ENCODE peak calls at places on chromosome 13, in seven cellular contexts. H is upper lobe of right lung, U is fibroblast of lung, X is body of pancreas, D is thoracic aorta, Q is H9, G is gastrocnemius medialis. T is an unnamed sample. For H3K9me3, the result is how much of the 10 kb centered on the place peaks cover.

GRCh38 chr13:93758575-93758974 is 532.0 kb downstream of the GPC6 start:
- DNase-seq in H (no peak), U (peak), X (no peak), D (no peak), Q (no peak), G (no peak), T (no peak)

GRCh38 chr13:30796132-30796832 is 60.9 kb downstream of the ALOX5AP start:
- DNase-seq in H (no peak), U (peak), X (no peak), D (no peak), Q (no peak), G (no peak), T (peak)

GRCh38 chr13:74761794-74762193 is 627.6 kb upstream of the KLF12 start:
- DNase-seq in H (no peak), U (peak), X (no peak), D (no peak), Q (no peak), G (no peak), T (no peak)

GRCh38 chr13:112877066-112877465 is 91.9 kb upstream of the MCF2L start:
- DNase-seq in H (no peak), U (no peak), X (no peak), D (no peak), Q (no peak), G (no peak), T (no peak)

GRCh38 chr13:90455861-90456260 is 891.6 kb upstream of the MIR17HG start:
- DNase-seq in H (no peak), U (peak), X (no peak), D (no peak), Q (no peak), G (no peak), T (no peak)

GRCh38 chr13:30698023-30698422 is 37.3 kb upstream of the ALOX5AP start:
- DNase-seq in H (no peak), U (peak), X (no peak), D (no peak), Q (no peak), G (no peak), T (no peak)

GRCh38 chr13:113952151-113952982 is 21.5 kb downstream of the C13orf46 start:
- DNase-seq in H (no peak), U (no peak), X (no peak), D (no peak), Q (no peak), G (no peak), T (no peak)

GRCh38 chr13:32824671-32825070 is 191.6 kb upstream of the KL start:
- DNase-seq in H (no peak), U (peak), X (no peak), D (no peak), Q (peak), G (no peak), T (no peak)

GRCh38 chr13:55567721-55568625 is 1572.7 kb upstream of the PRR20A start:
- DNase-seq in H (no peak), U (no peak), X (no peak), D (no peak), Q (no peak), G (no peak), T (no peak)
- H3K9me3 ChIP-seq in H (under half), U (under half), X (under half), D (under half), Q (under half), G (under half), T (under half)

GRCh38 chr13:19053561-19053960 is 128.1 kb downstream of the TUBA3C start:
- DNase-seq in H (no peak), U (no peak), X (no peak), D (no peak), Q (no peak), G (no peak), T (no peak)

GRCh38 chr13:19056355-19056880 is 125.2 kb downstream of the TUBA3C start:
- DNase-seq in H (no peak), U (no peak), X (no peak), D (no peak), Q (no peak), G (no peak), T (no peak)

GRCh38 chr13:19056984-19057490 is 124.6 kb downstream of the TUBA3C start:
- DNase-seq in H (no peak), U (no peak), X (no peak), D (no peak), Q (no peak), G (no peak), T (no peak)

GRCh38 chr13:19057588-19058340 is 123.9 kb downstream of the TUBA3C start:
- DNase-seq in H (no peak), U (no peak), X (no peak), D (no peak), Q (no peak), G (no peak), T (no peak)

DNA sequence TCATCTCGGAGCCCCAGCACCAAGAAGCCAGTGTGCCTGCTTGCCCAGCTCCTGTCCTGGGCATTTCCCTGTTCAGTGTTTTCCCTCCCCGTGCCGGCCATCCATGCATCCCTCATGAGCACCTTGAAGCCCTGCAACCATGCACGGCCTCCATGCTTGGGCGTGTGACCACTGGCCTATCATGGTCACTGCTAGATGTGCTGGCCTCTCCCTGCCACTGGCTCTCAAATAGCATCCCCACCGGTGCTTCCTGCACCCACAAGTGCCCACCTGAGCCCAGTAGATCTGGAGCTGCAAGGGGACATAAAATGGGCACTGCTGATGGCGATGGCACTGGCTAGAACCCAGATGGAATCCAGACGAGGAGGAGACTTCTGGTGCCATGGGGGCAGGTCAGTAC is 126.0 kb downstream of the TUBA3C start:
- DNase-seq in H (no peak), U (no peak), X (no peak), D (no peak), Q (no peak), G (no peak), T (no peak)
- H3K9me3 ChIP-seq in H (under half), U (under half), X (under half), D (under half), Q (half or more), G (under half), T (under half)

GRCh38 chr13:36294061-36294460 is 3.6 kb downstream of the CCDC169 start:
- DNase-seq in H (no peak), U (no peak), X (no peak), D (no peak), Q (no peak), G (no peak), T (no peak)

GRCh38 chr13:36293497-36293896 is 4.1 kb downstream of the CCDC169 start:
- DNase-seq in H (no peak), U (no peak), X (no peak), D (no peak), Q (no peak), G (no peak), T (no peak)

GRCh38 chr13:36282818-36283432 is 14.7 kb downstream of the CCDC169 start:
- DNase-seq in H (no peak), U (peak), X (no peak), D (no peak), Q (no peak), G (no peak), T (no peak)

GRCh38 chr13:36288794-36289391 is 8.7 kb downstream of the CCDC169 start:
- DNase-seq in H (no peak), U (no peak), X (no peak), D (no peak), Q (no peak), G (no peak), T (no peak)
- H3K9me3 ChIP-seq in H (under half), U (under half), X (under half), D (under half), Q (under half), G (under half), T (under half)

GRCh38 chr13:104683789-104684188 is 1617.6 kb upstream of the SLC10A2 start:
- DNase-seq in H (no peak), U (no peak), X (no peak), D (no peak), Q (no peak), G (no peak), T (no peak)
- H3K9me3 ChIP-seq in H (under half), U (under half), X (under half), D (under half), Q (under half), G (under half), T (under half)

GRCh38 chr13:103004790-103005307 is 61.4 kb downstream of the SLC10A2 start:
- DNase-seq in H (no peak), U (no peak), X (no peak), D (no peak), Q (no peak), G (no peak), T (no peak)
- H3K9me3 ChIP-seq in H (under half), U (under half), X (under half), D (under half), Q (under half), G (under half), T (under half)

DNA sequence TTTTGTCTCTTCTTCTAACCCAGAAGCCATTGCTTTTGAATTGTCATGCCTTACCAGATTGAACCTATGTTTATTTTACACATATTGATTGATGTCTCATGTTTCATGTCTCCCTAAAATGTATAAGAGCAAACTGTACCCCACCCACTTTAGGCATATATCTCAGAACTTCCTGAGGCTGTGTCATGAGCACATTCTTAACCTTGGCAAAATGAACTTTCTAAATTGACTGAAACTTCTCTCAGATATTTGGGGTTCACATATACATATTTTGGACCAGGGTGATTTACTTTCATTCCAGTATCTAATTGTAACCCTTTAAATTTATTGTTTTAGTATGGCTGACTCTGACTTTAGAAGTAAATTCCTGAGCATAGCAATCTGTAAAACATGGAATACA is 723.9 kb upstream of the PCDH20 start:
- DNase-seq in H (no peak), U (no peak), X (no peak), D (no peak), Q (no peak), G (no peak), T (no peak)
- H3K9me3 ChIP-seq in H (under half), U (under half), X (under half), D (under half), Q (under half), G (under half), T (under half)

DNA sequence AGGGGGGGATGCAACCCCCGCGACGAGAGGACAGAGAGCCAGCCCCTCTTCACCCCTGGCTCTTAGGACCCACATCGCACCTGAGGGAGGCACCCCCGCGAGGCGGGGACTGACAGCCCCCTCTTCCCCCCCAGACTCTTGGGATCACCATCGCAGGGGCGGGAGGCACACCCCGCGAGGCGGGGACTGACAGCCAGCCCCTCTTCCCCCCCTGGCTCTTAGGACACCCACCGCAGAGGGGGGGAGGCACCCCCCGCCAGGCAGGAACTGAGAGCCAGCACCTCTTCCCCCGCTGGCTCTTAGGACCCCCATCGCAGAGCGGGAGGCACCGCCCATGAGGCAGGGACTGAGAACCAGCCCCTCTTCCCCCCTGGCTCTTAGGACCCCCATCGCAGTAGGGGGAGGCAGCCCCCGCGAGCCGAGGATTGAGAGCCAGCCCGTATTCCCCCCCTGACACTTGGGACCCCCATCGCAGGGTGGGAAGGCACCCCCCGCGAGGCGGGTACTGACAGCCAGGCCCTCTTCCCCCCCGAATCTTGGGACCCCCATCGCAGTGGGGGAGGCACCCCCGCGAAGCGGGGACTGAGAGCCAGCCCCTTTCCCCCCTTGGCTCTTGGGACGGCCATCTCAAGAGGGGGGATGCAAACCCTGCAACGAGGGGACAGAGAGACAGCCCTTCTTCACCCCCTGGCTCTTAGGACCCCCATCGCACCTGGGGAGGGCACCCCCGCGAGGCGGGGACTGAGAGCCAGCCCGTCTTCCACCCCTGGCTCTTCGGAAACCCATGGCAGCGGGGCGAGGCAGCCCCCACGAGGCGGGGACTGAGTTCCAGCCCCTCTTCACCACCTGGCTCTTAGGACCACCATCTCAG is 2425.1 kb upstream of the PCDH20 start:
- DNase-seq in H (peak), U (no peak), X (no peak), D (no peak), Q (no peak), G (no peak), T (no peak)
- H3K9me3 ChIP-seq in H (under half), U (under half), X (under half), D (under half), Q (under half), G (under half), T (under half)

T was measured in thyroid gland.